ENCODE peak calls at places on chromosomes 2 and 18, in seven cellular contexts. One of them, this sample, is unnamed.

GRCh38 chr2:224941958-224942357 is 100.3 kb downstream of the DOCK10 start:
- DNase-seq in central memory CD4-positive, alpha-beta T cell: no peak
- DNase-seq in naive thymus-derived CD8-positive, alpha-beta T cell: no peak
- DNase-seq in coronary artery: no peak
- DNase-seq in T-helper 9 cell: no peak
- DNase-seq in activated CD4-positive, CD25-positive, alpha-beta regulatory T cell treated with anti-CD3 and anti-CD28 coated beads, Interleukin-2, amount 50 U/mL, for 72 hours: no peak
- DNase-seq in NCI-H1092 treated with DMSO at 0.1 percent for 48 hours: no peak
- DNase-seq in this sample: no peak

GRCh38 chr2:159710601-159711180 is 1.6 kb upstream of the MARCHF7 start:
- DNase-seq in naive thymus-derived CD8-positive, alpha-beta T cell: no peak
- DNase-seq in T-helper 9 cell: no peak
- DNase-seq in coronary artery: no peak
- DNase-seq in activated CD4-positive, CD25-positive, alpha-beta regulatory T cell treated with anti-CD3 and anti-CD28 coated beads, Interleukin-2, amount 50 U/mL, for 72 hours: no peak
- DNase-seq in NCI-H1092 treated with DMSO at 0.1 percent for 48 hours: no peak
- DNase-seq in central memory CD4-positive, alpha-beta T cell: no peak
- DNase-seq in this sample: no peak

GRCh38 chr18:67951166-67951565 is 434.6 kb upstream of the DSEL start:
- DNase-seq in naive thymus-derived CD8-positive, alpha-beta T cell: no peak
- DNase-seq in activated CD4-positive, CD25-positive, alpha-beta regulatory T cell treated with anti-CD3 and anti-CD28 coated beads, Interleukin-2, amount 50 U/mL, for 72 hours: no peak
- DNase-seq in coronary artery: no peak
- DNase-seq in NCI-H1092 treated with DMSO at 0.1 percent for 48 hours: no peak
- DNase-seq in T-helper 9 cell: no peak
- DNase-seq in central memory CD4-positive, alpha-beta T cell: no peak
- DNase-seq in this sample: no peak

GRCh38 chr2:219983836-219984235 is 356.4 kb downstream of the SLC4A3 start:
- DNase-seq in NCI-H1092 treated with DMSO at 0.1 percent for 48 hours: no peak
- DNase-seq in central memory CD4-positive, alpha-beta T cell: no peak
- DNase-seq in T-helper 9 cell: no peak
- DNase-seq in activated CD4-positive, CD25-positive, alpha-beta regulatory T cell treated with anti-CD3 and anti-CD28 coated beads, Interleukin-2, amount 50 U/mL, for 72 hours: no peak
- DNase-seq in coronary artery: no peak
- DNase-seq in naive thymus-derived CD8-positive, alpha-beta T cell: no peak
- DNase-seq in this sample: no peak

GRCh38 chr2:190862591-190862991 is 18.0 kb upstream of the GLS start:
- DNase-seq in T-helper 9 cell: no peak
- DNase-seq in central memory CD4-positive, alpha-beta T cell: no peak
- DNase-seq in NCI-H1092 treated with DMSO at 0.1 percent for 48 hours: no peak
- DNase-seq in coronary artery: no peak
- DNase-seq in naive thymus-derived CD8-positive, alpha-beta T cell: no peak
- DNase-seq in activated CD4-positive, CD25-positive, alpha-beta regulatory T cell treated with anti-CD3 and anti-CD28 coated beads, Interleukin-2, amount 50 U/mL, for 72 hours: no peak
- DNase-seq in this sample: no peak

GRCh38 chr2:96315400-96316071 is 9.6 kb upstream of the ITPRIPL1 start:
- DNase-seq in coronary artery: no peak
- DNase-seq in central memory CD4-positive, alpha-beta T cell: no peak
- DNase-seq in naive thymus-derived CD8-positive, alpha-beta T cell: no peak
- DNase-seq in activated CD4-positive, CD25-positive, alpha-beta regulatory T cell treated with anti-CD3 and anti-CD28 coated beads, Interleukin-2, amount 50 U/mL, for 72 hours: no peak
- DNase-seq in T-helper 9 cell: no peak
- DNase-seq in NCI-H1092 treated with DMSO at 0.1 percent for 48 hours: no peak
- DNase-seq in this sample: peak

GRCh38 chr2:46831037-46831868 is 84.4 kb downstream of the MCFD2 start:
- DNase-seq in T-helper 9 cell: no peak
- DNase-seq in NCI-H1092 treated with DMSO at 0.1 percent for 48 hours: no peak
- DNase-seq in coronary artery: peak
- DNase-seq in central memory CD4-positive, alpha-beta T cell: no peak
- DNase-seq in activated CD4-positive, CD25-positive, alpha-beta regulatory T cell treated with anti-CD3 and anti-CD28 coated beads, Interleukin-2, amount 50 U/mL, for 72 hours: no peak
- DNase-seq in naive thymus-derived CD8-positive, alpha-beta T cell: no peak
- DNase-seq in this sample: no peak

GRCh38 chr2:235212501-235212900 is 260.7 kb downstream of the SH3BP4 start:
- DNase-seq in activated CD4-positive, CD25-positive, alpha-beta regulatory T cell treated with anti-CD3 and anti-CD28 coated beads, Interleukin-2, amount 50 U/mL, for 72 hours: no peak
- DNase-seq in naive thymus-derived CD8-positive, alpha-beta T cell: no peak
- DNase-seq in T-helper 9 cell: no peak
- DNase-seq in NCI-H1092 treated with DMSO at 0.1 percent for 48 hours: no peak
- DNase-seq in coronary artery: no peak
- DNase-seq in central memory CD4-positive, alpha-beta T cell: no peak
- DNase-seq in this sample: no peak

GRCh38 chr2:46195819-46196218 is 101.4 kb upstream of the EPAS1 start:
- DNase-seq in central memory CD4-positive, alpha-beta T cell: no peak
- DNase-seq in coronary artery: no peak
- DNase-seq in NCI-H1092 treated with DMSO at 0.1 percent for 48 hours: no peak
- DNase-seq in naive thymus-derived CD8-positive, alpha-beta T cell: no peak
- DNase-seq in T-helper 9 cell: no peak
- DNase-seq in activated CD4-positive, CD25-positive, alpha-beta regulatory T cell treated with anti-CD3 and anti-CD28 coated beads, Interleukin-2, amount 50 U/mL, for 72 hours: no peak
- DNase-seq in this sample: no peak

GRCh38 chr2:95344208-95344570 is 47.0 kb downstream of the KCNIP3 start:
- DNase-seq in coronary artery: no peak
- DNase-seq in naive thymus-derived CD8-positive, alpha-beta T cell: no peak
- DNase-seq in T-helper 9 cell: no peak
- DNase-seq in NCI-H1092 treated with DMSO at 0.1 percent for 48 hours: no peak
- DNase-seq in central memory CD4-positive, alpha-beta T cell: no peak
- DNase-seq in activated CD4-positive, CD25-positive, alpha-beta regulatory T cell treated with anti-CD3 and anti-CD28 coated beads, Interleukin-2, amount 50 U/mL, for 72 hours: no peak
- DNase-seq in this sample: no peak

GRCh38 chr18:23852236-23853045 is 162.1 kb upstream of the TTC39C start:
- DNase-seq in central memory CD4-positive, alpha-beta T cell: no peak
- DNase-seq in NCI-H1092 treated with DMSO at 0.1 percent for 48 hours: no peak
- DNase-seq in activated CD4-positive, CD25-positive, alpha-beta regulatory T cell treated with anti-CD3 and anti-CD28 coated beads, Interleukin-2, amount 50 U/mL, for 72 hours: no peak
- DNase-seq in naive thymus-derived CD8-positive, alpha-beta T cell: no peak
- DNase-seq in T-helper 9 cell: no peak
- DNase-seq in coronary artery: no peak
- DNase-seq in this sample: no peak

GRCh38 chr2:79697200-79697599 is 184.3 kb downstream of the CTNNA2 start:
- DNase-seq in coronary artery: no peak
- DNase-seq in NCI-H1092 treated with DMSO at 0.1 percent for 48 hours: no peak
- DNase-seq in T-helper 9 cell: no peak
- DNase-seq in naive thymus-derived CD8-positive, alpha-beta T cell: no peak
- DNase-seq in central memory CD4-positive, alpha-beta T cell: no peak
- DNase-seq in activated CD4-positive, CD25-positive, alpha-beta regulatory T cell treated with anti-CD3 and anti-CD28 coated beads, Interleukin-2, amount 50 U/mL, for 72 hours: no peak
- DNase-seq in this sample: no peak

GRCh38 chr2:149329470-149330126 is 789 bp upstream of the LYPD6 start:
- DNase-seq in central memory CD4-positive, alpha-beta T cell: no peak
- DNase-seq in activated CD4-positive, CD25-positive, alpha-beta regulatory T cell treated with anti-CD3 and anti-CD28 coated beads, Interleukin-2, amount 50 U/mL, for 72 hours: no peak
- DNase-seq in T-helper 9 cell: no peak
- DNase-seq in NCI-H1092 treated with DMSO at 0.1 percent for 48 hours: peak
- DNase-seq in coronary artery: no peak
- DNase-seq in naive thymus-derived CD8-positive, alpha-beta T cell: no peak
- DNase-seq in this sample: no peak

GRCh38 chr2:99261242-99261641 is 5.8 kb upstream of the LYG2 start:
- DNase-seq in NCI-H1092 treated with DMSO at 0.1 percent for 48 hours: no peak
- DNase-seq in T-helper 9 cell: no peak
- DNase-seq in activated CD4-positive, CD25-positive, alpha-beta regulatory T cell treated with anti-CD3 and anti-CD28 coated beads, Interleukin-2, amount 50 U/mL, for 72 hours: no peak
- DNase-seq in central memory CD4-positive, alpha-beta T cell: no peak
- DNase-seq in naive thymus-derived CD8-positive, alpha-beta T cell: no peak
- DNase-seq in coronary artery: no peak
- DNase-seq in this sample: no peak

GRCh38 chr18:40440088-40440487 is 1514.9 kb upstream of the PIK3C3 start:
- DNase-seq in naive thymus-derived CD8-positive, alpha-beta T cell: no peak
- DNase-seq in central memory CD4-positive, alpha-beta T cell: no peak
- DNase-seq in activated CD4-positive, CD25-positive, alpha-beta regulatory T cell treated with anti-CD3 and anti-CD28 coated beads, Interleukin-2, amount 50 U/mL, for 72 hours: no peak
- DNase-seq in NCI-H1092 treated with DMSO at 0.1 percent for 48 hours: no peak
- DNase-seq in T-helper 9 cell: no peak
- DNase-seq in coronary artery: no peak
- DNase-seq in this sample: no peak

GRCh38 chr18:23239885-23240608 is 104.8 kb downstream of the CABLES1 start:
- DNase-seq in activated CD4-positive, CD25-positive, alpha-beta regulatory T cell treated with anti-CD3 and anti-CD28 coated beads, Interleukin-2, amount 50 U/mL, for 72 hours: no peak
- DNase-seq in T-helper 9 cell: no peak
- DNase-seq in NCI-H1092 treated with DMSO at 0.1 percent for 48 hours: no peak
- DNase-seq in coronary artery: no peak
- DNase-seq in central memory CD4-positive, alpha-beta T cell: no peak
- DNase-seq in naive thymus-derived CD8-positive, alpha-beta T cell: no peak
- DNase-seq in this sample: no peak

GRCh38 chr2:190570871-190571270 is 36.3 kb upstream of the NEMP2 start:
- DNase-seq in NCI-H1092 treated with DMSO at 0.1 percent for 48 hours: no peak
- DNase-seq in coronary artery: no peak
- DNase-seq in activated CD4-positive, CD25-positive, alpha-beta regulatory T cell treated with anti-CD3 and anti-CD28 coated beads, Interleukin-2, amount 50 U/mL, for 72 hours: no peak
- DNase-seq in T-helper 9 cell: no peak
- DNase-seq in central memory CD4-positive, alpha-beta T cell: no peak
- DNase-seq in naive thymus-derived CD8-positive, alpha-beta T cell: no peak
- DNase-seq in this sample: no peak

GRCh38 chr2:42366411-42366810 is 5.4 kb upstream of the COX7A2L start:
- DNase-seq in coronary artery: no peak
- DNase-seq in activated CD4-positive, CD25-positive, alpha-beta regulatory T cell treated with anti-CD3 and anti-CD28 coated beads, Interleukin-2, amount 50 U/mL, for 72 hours: no peak
- DNase-seq in naive thymus-derived CD8-positive, alpha-beta T cell: no peak
- DNase-seq in T-helper 9 cell: no peak
- DNase-seq in NCI-H1092 treated with DMSO at 0.1 percent for 48 hours: no peak
- DNase-seq in central memory CD4-positive, alpha-beta T cell: no peak
- DNase-seq in this sample: no peak

GRCh38 chr2:65435625-65436168 is 3.3 kb upstream of the SPRED2 start:
- DNase-seq in NCI-H1092 treated with DMSO at 0.1 percent for 48 hours: peak
- DNase-seq in naive thymus-derived CD8-positive, alpha-beta T cell: no peak
- DNase-seq in central memory CD4-positive, alpha-beta T cell: no peak
- DNase-seq in activated CD4-positive, CD25-positive, alpha-beta regulatory T cell treated with anti-CD3 and anti-CD28 coated beads, Interleukin-2, amount 50 U/mL, for 72 hours: peak
- DNase-seq in coronary artery: peak
- DNase-seq in T-helper 9 cell: peak
- DNase-seq in this sample: no peak

GRCh38 chr2:104340162-104340561 is 513.8 kb upstream of the POU3F3 start:
- DNase-seq in central memory CD4-positive, alpha-beta T cell: no peak
- DNase-seq in T-helper 9 cell: no peak
- DNase-seq in naive thymus-derived CD8-positive, alpha-beta T cell: no peak
- DNase-seq in coronary artery: no peak
- DNase-seq in activated CD4-positive, CD25-positive, alpha-beta regulatory T cell treated with anti-CD3 and anti-CD28 coated beads, Interleukin-2, amount 50 U/mL, for 72 hours: no peak
- DNase-seq in NCI-H1092 treated with DMSO at 0.1 percent for 48 hours: no peak
- DNase-seq in this sample: no peak

GRCh38 chr2:76268928-76269327 is 558.2 kb upstream of the GCFC2 start:
- DNase-seq in naive thymus-derived CD8-positive, alpha-beta T cell: no peak
- DNase-seq in T-helper 9 cell: no peak
- DNase-seq in central memory CD4-positive, alpha-beta T cell: no peak
- DNase-seq in coronary artery: no peak
- DNase-seq in NCI-H1092 treated with DMSO at 0.1 percent for 48 hours: no peak
- DNase-seq in activated CD4-positive, CD25-positive, alpha-beta regulatory T cell treated with anti-CD3 and anti-CD28 coated beads, Interleukin-2, amount 50 U/mL, for 72 hours: no peak
- DNase-seq in this sample: no peak

GRCh38 chr2:119428488-119429224 is 3.0 kb upstream of the TMEM37 start:
- DNase-seq in coronary artery: peak
- DNase-seq in T-helper 9 cell: no peak
- DNase-seq in activated CD4-positive, CD25-positive, alpha-beta regulatory T cell treated with anti-CD3 and anti-CD28 coated beads, Interleukin-2, amount 50 U/mL, for 72 hours: no peak
- DNase-seq in central memory CD4-positive, alpha-beta T cell: no peak
- DNase-seq in naive thymus-derived CD8-positive, alpha-beta T cell: no peak
- DNase-seq in NCI-H1092 treated with DMSO at 0.1 percent for 48 hours: no peak
- DNase-seq in this sample: no peak